ENCODE peak calls at places on chromosomes 3 and 15, in six cellular contexts. M, N, O, T, B and U are unnamed samples.
A peak's percentile ranks its signal among the peaks of the same experiment; 100 is the strongest.

GRCh38 chr3:22996926-22997600 is 206.1 kb upstream of the UBE2E2 start:
- DNase-seq in N (peak; percentile 54), O (peak; percentile 21), B (no peak), M (no peak), T (no peak), U (no peak)

GRCh38 chr3:24229468-24230263 is 265.0 kb downstream of the THRB start:
- DNase-seq in N (no peak), O (no peak), T (no peak), B (no peak), M (no peak), U (no peak)

GRCh38 chr15:75049392-75049791 is 26.0 kb downstream of the PPCDC start:
- DNase-seq in T (no peak), M (peak; percentile 86), O (peak; percentile 74), B (peak; percentile 87), N (no peak), U (peak; percentile 79)

GRCh38 chr3:94069242-94069813 is 6.5 kb downstream of the NSUN3 start:
- DNase-seq in T (no peak), B (no peak), O (peak; percentile 49), N (no peak), M (peak; percentile 57), U (no peak)

GRCh38 chr3:78798266-78798832 is 969.4 kb downstream of the ROBO1 start:
- DNase-seq in O (no peak), B (no peak), T (no peak), M (no peak), N (no peak), U (no peak)

GRCh38 chr15:79467865-79468586 is 35.9 kb downstream of the MINAR1 start:
- DNase-seq in T (no peak), M (no peak), O (peak; percentile 33), N (no peak), B (no peak), U (no peak)

GRCh38 chr15:48005921-48006541 is 114.8 kb upstream of the SLC24A5 start:
- DNase-seq in N (peak; percentile 36), O (no peak), M (no peak), B (no peak), T (no peak), U (peak; percentile 64)

GRCh38 chr3:132730891-132731580 is 8.8 kb upstream of the NPHP3 start:
- DNase-seq in B (no peak), M (peak; percentile 76), O (peak; percentile 76), N (peak; percentile 74), T (peak; percentile 59), U (no peak)

GRCh38 chr3:47429476-47430270 is 46.1 kb downstream of the SCAP start:
- DNase-seq in M (no peak), N (no peak), B (no peak), T (no peak), O (no peak), U (no peak)

GRCh38 chr15:63381301-63382192 is at the start of gene CA12:
- DNase-seq in N (peak; percentile 63), M (peak; percentile 57), T (peak; percentile 38), O (peak; percentile 47), B (peak; percentile 58), U (peak; percentile 61)

GRCh38 chr15:56866798-56867197 is 51.6 kb upstream of the TCF12 start:
- DNase-seq in T (no peak), B (no peak), O (no peak), M (no peak), N (no peak), U (no peak)

GRCh38 chr15:60682115-60682514 is 203.2 kb upstream of the ICE2 start:
- DNase-seq in O (no peak), T (no peak), N (no peak), B (no peak), M (peak; percentile 32), U (no peak)

GRCh38 chr3:86739244-86739643 is 251.7 kb downstream of the VGLL3 start:
- DNase-seq in B (no peak), N (no peak), O (no peak), T (no peak), M (no peak), U (no peak)

GRCh38 chr15:58503139-58504027 is 71.6 kb downstream of the LIPC start:
- DNase-seq in B (no peak), N (no peak), O (no peak), M (no peak), T (no peak), U (no peak)

GRCh38 chr15:40984963-40985362 is 31.7 kb downstream of the CHAC1 start:
- DNase-seq in T (no peak), M (peak; percentile 91), O (peak; percentile 64), B (no peak), N (no peak), U (no peak)

GRCh38 chr15:39530446-39531342 is 50.2 kb upstream of the THBS1 start:
- DNase-seq in N (peak; percentile 83), T (no peak), M (peak; percentile 36), B (no peak), O (no peak), U (no peak)

GRCh38 chr3:100400424-100400781 is 486 bp downstream of the TOMM70 start:
- DNase-seq in T (peak; percentile 20), M (no peak), B (peak; percentile 47), O (peak; percentile 19), N (peak; percentile 22), U (no peak)

GRCh38 chr15:22979699-22980188 is 424 bp downstream of the CYFIP1 start:
- DNase-seq in O (peak; percentile 42), N (peak; percentile 63), B (peak; percentile 59), M (no peak), T (peak; percentile 50), U (no peak)

GRCh38 chr15:93028632-93029612 is 60.1 kb downstream of the RGMA start:
- DNase-seq in T (no peak), N (no peak), B (peak; percentile 96), O (peak; percentile 97), M (peak; percentile 98), U (peak; percentile 91)

GRCh38 chr3:52534281-52535183 is 875 bp upstream of the NT5DC2 start:
- DNase-seq in M (peak; percentile 46), B (peak; percentile 56), T (no peak), N (peak; percentile 37), O (peak; percentile 41), U (no peak)

GRCh38 chr3:72368331-72368975 is 479.8 kb downstream of the SHQ1 start:
- DNase-seq in N (no peak), B (no peak), O (no peak), T (no peak), M (peak; percentile 34), U (no peak)

GRCh38 chr15:39904115-39904514 is 16.0 kb downstream of the GPR176 start:
- DNase-seq in T (no peak), M (no peak), B (no peak), O (no peak), N (no peak), U (no peak)

GRCh38 chr15:59165726-59166125 is 40.9 kb upstream of the LDHAL6B start:
- DNase-seq in O (peak; percentile 22), B (no peak), N (no peak), T (no peak), M (no peak), U (no peak)

GRCh38 chr3:46901061-46901460 is 23.5 kb downstream of the PTH1R start:
- DNase-seq in M (no peak), B (peak; percentile 35), T (no peak), O (no peak), N (no peak), U (no peak)

GRCh38 chr3:112297714-112298113 is 3.7 kb upstream of the SLC9C1 start:
- DNase-seq in M (no peak), O (no peak), T (no peak), N (no peak), B (no peak), U (no peak)

GRCh38 chr3:122987231-122987630 is 40.3 kb downstream of the SEMA5B start:
- DNase-seq in N (no peak), T (no peak), B (no peak), M (no peak), O (no peak), U (no peak)

GRCh38 chr15:25175789-25176615 is 221.2 kb downstream of the SNRPN start:
- DNase-seq in N (no peak), O (no peak), M (no peak), B (peak; percentile 19), T (no peak), U (peak; percentile 24)

DNA sequence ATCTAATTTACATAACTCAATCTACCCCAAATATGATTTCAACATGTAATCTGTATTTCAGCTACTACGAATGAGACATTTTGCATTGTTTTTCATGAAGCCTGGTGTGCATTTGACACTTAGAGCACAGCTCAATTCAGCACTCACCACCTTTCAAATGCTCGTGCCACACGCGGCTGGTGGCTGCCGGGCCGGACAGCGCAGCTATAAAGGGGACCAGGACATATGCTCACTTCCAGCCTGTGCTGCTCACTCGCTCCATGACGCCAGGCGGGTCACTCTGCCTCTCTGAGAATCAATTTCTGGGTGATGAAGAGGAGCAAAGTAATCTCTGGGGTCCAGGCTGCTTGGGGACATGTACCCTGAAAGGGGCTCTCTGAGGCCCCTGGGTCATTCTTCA is 93.1 kb downstream of the WNT7A start:
- DNase-seq in T (no peak), O (no peak), N (no peak), M (no peak), B (peak; percentile 17), U (no peak)
- H3K27me3 ChIP-seq in T (no peaks in the 10 kb centered on the region), O (no peaks in the 10 kb centered on the region), N (no peaks in the 10 kb centered on the region), M (no peaks in the 10 kb centered on the region), B (no peaks in the 10 kb centered on the region), U (peaks cover 1% of the 10 kb centered on the region)

GRCh38 chr15:31268108-31268501 is 58.5 kb upstream of the KLF13 start:
- DNase-seq in N (no peak), M (no peak), B (no peak), T (no peak), O (no peak), U (peak; percentile 71)
- H3K4me3 ChIP-seq in N (no peak overlapping the region), M (no peak overlapping the region), B (no peak overlapping the region), T (no peak overlapping the region), O (no peak overlapping the region), U (no peak overlapping the region)

GRCh38 chr15:65942436-65942835 is 73.1 kb downstream of the RAB11A start:
- DNase-seq in T (no peak), N (no peak), O (no peak), B (no peak), M (no peak), U (no peak)

GRCh38 chr15:65940618-65940909 is 71.3 kb downstream of the RAB11A start:
- DNase-seq in N (no peak), B (no peak), O (no peak), T (no peak), M (no peak), U (no peak)

GRCh38 chr15:65945616-65946015 is 76.3 kb downstream of the RAB11A start:
- DNase-seq in N (peak; percentile 30), B (no peak), T (no peak), M (no peak), O (no peak), U (no peak)

GRCh38 chr15:65948352-65948751 is 79.1 kb downstream of the RAB11A start:
- DNase-seq in N (no peak), T (no peak), B (no peak), O (no peak), M (no peak), U (no peak)

GRCh38 chr15:65944404-65944803 is 75.1 kb downstream of the RAB11A start:
- DNase-seq in O (no peak), T (no peak), M (no peak), N (no peak), B (no peak), U (no peak)
- H3K27me3 ChIP-seq in O (no peaks in the 10 kb centered on the region), T (peaks cover 36% of the 10 kb centered on the region), M (no peaks in the 10 kb centered on the region), N (no peaks in the 10 kb centered on the region), B (no peaks in the 10 kb centered on the region), U (no peaks in the 10 kb centered on the region)

DNA sequence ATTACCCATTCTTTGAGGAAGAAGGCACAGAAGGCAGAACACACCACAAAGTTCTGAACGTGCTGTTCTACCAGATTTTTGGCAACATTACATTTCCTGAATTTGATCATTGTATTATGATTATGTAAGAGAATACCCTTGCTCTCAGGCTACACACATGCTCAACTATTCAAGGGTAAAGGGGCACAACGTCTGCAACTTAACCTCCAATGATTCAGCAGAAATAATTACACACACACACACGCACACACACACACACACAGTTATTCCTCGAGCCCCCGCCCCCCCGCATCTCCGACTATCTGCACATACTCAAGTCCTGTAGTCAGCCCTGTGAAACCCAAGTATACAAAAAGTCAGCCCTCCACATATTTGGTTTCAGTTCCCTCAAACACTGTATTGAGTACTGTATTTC is 26.8 kb downstream of the RPN1 start:
- DNase-seq in N (no peak), T (no peak), M (peak; percentile 79), O (peak; percentile 91), B (no peak), U (peak; percentile 65)
- H3K4me3 ChIP-seq in N (no peak overlapping the region), T (no peak overlapping the region), M (no peak overlapping the region), O (no peak overlapping the region), B (no peak overlapping the region), U (no peak overlapping the region)